ENCODE peak calls at places on chromosome 6, in six cellular contexts. B is H1, R is MM.1S, A is esophagus squamous epithelium, Y is cardiac muscle cell, G is tibial artery. O is an unnamed sample. For H3K4me1, the result is how much of the 10 kb centered on the place peaks cover.

GRCh38 chr6:129608886-129609540 is 101.0 kb downstream of the ARHGAP18 start:
- DNase-seq in B (no peak), R (no peak), A (no peak), G (no peak), Y (no peak), O (no peak)

GRCh38 chr6:108080010-108080780 is 5.7 kb upstream of the OSTM1 start:
- DNase-seq in A (no peak), B (no peak), R (no peak), G (no peak), Y (no peak), O (no peak)

GRCh38 chr6:145736854-145737181 is 1.5 kb upstream of the EPM2A start:
- DNase-seq in R (no peak), Y (peak), G (no peak), B (no peak), A (no peak), O (no peak)

GRCh38 chr6:9204171-9204570 is 768.8 kb upstream of the SLC35B3 start:
- DNase-seq in B (no peak), G (no peak), Y (no peak), A (no peak), R (no peak), O (no peak)

GRCh38 chr6:71394001-71394432 is 105.4 kb downstream of the OGFRL1 start:
- DNase-seq in G (no peak), Y (no peak), A (no peak), B (no peak), R (no peak), O (no peak)

GRCh38 chr6:28738396-28738765 is 185.4 kb downstream of the TRIM27 start:
- DNase-seq in A (no peak), R (no peak), Y (no peak), B (no peak), G (no peak), O (no peak)

GRCh38 chr6:134980846-134981245 is 30.9 kb upstream of the ALDH8A1 start:
- DNase-seq in A (no peak), G (no peak), Y (no peak), R (no peak), B (no peak), O (no peak)

GRCh38 chr6:7970616-7971015 is 60.0 kb upstream of the TXNDC5 start:
- DNase-seq in B (no peak), A (no peak), R (no peak), G (no peak), Y (no peak), O (no peak)

GRCh38 chr6:8080338-8081151 is 16.4 kb upstream of the BLOC1S5 start:
- DNase-seq in Y (no peak), B (no peak), R (no peak), A (no peak), G (no peak), O (no peak)

GRCh38 chr6:21305827-21306469 is 287.6 kb upstream of the SOX4 start:
- DNase-seq in G (no peak), Y (no peak), B (no peak), R (no peak), A (no peak), O (no peak)

GRCh38 chr6:162099685-162100084 is 627.9 kb downstream of the PRKN start:
- DNase-seq in G (no peak), A (no peak), R (no peak), B (no peak), Y (no peak), O (no peak)

GRCh38 chr6:12474167-12475140 is 184.3 kb downstream of the EDN1 start:
- DNase-seq in R (no peak), B (no peak), G (no peak), Y (no peak), A (no peak), O (no peak)

GRCh38 chr6:4354181-4354580 is 218.8 kb upstream of the ECI2 start:
- DNase-seq in B (no peak), Y (no peak), R (no peak), G (no peak), A (no peak), O (no peak)

GRCh38 chr6:35489995-35490791 is 6.7 kb downstream of the TEAD3 start:
- DNase-seq in Y (peak), G (peak), R (no peak), B (no peak), A (no peak), O (peak)

GRCh38 chr6:162344301-162344700 is 383.3 kb downstream of the PRKN start:
- DNase-seq in A (no peak), R (no peak), Y (no peak), B (no peak), G (no peak), O (no peak)

GRCh38 chr6:41570270-41570615 is 24.1 kb downstream of the FOXP4 start:
- DNase-seq in R (no peak), G (no peak), A (no peak), Y (peak), B (peak), O (no peak)

GRCh38 chr6:169824021-169824420 is 72.6 kb downstream of the ERMARD start:
- DNase-seq in B (peak), R (no peak), Y (no peak), G (no peak), A (no peak), O (peak)
- TF ChIP-seq CTCF in B (no peak), R (no peak), Y (no peak), G (no peak), A (no peak), O (no peak)

GRCh38 chr6:57434944-57435343 is 117.5 kb downstream of the PRIM2 start:
- DNase-seq in R (no peak), Y (no peak), A (no peak), G (no peak), B (no peak), O (no peak)
- H3K4me1 ChIP-seq in R (under half), Y (under half), A (under half), G (under half), B (under half), O (under half)

DNA sequence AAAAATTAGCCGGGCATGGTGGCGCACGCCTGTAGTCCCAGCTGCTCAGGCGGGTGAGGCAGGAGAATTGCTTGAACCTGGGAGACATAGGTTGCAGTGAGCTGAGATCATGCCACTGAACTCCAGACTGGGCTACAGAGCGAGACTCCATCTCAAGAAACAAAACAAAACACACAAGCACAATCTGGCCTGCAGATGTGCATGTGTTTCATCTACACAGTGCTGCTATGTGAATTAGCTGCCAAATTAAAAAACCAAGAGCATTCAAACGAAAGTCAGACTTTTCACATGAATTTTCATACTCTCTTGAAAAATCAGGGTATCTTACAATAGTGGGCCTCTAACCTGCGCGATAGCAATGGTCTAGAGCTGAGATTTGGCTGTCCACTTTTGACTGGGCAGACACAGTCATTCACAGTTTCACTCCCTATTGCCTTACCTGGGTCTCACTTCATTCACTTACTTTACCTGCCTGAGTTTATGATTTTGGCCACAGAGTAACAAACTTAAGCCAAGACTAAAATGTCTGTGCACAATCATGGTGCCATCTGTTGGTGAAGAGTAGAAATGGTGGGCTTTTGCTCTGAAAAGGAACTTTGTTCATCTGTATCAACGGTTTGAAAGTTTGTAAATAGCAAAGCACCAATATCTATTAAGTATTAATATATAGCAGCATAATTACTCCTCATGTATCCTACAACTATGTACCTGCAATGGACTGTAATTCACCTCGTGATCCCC is 138.4 kb upstream of the UST start:
- DNase-seq in B (no peak), Y (no peak), G (no peak), A (no peak), R (no peak), O (no peak)
- TF ChIP-seq CTCF in B (peak), Y (peak), G (no peak), A (no peak), R (peak), O (no peak)

GRCh38 chr6:84001119-84001518 is 32.5 kb upstream of the MRAP2 start:
- DNase-seq in B (no peak), G (no peak), R (no peak), A (no peak), Y (no peak), O (no peak)
- H3K4me1 ChIP-seq in B (under half), G (under half), R (under half), A (under half), Y (under half), O (under half)

GRCh38 chr6:75526502-75527127 is 33.0 kb upstream of the FILIP1 start:
- DNase-seq in G (peak), Y (peak), A (no peak), B (peak), R (peak), O (no peak)

GRCh38 chr6:75528423-75528822 is 34.8 kb upstream of the FILIP1 start:
- DNase-seq in G (no peak), Y (peak), R (no peak), A (no peak), B (no peak), O (no peak)

GRCh38 chr6:75530696-75531095 is 37.1 kb upstream of the FILIP1 start:
- DNase-seq in R (no peak), A (no peak), Y (no peak), B (no peak), G (no peak), O (no peak)

GRCh38 chr6:75524322-75524972 is 30.8 kb upstream of the FILIP1 start:
- DNase-seq in R (no peak), A (no peak), B (no peak), Y (no peak), G (no peak), O (no peak)

DNA sequence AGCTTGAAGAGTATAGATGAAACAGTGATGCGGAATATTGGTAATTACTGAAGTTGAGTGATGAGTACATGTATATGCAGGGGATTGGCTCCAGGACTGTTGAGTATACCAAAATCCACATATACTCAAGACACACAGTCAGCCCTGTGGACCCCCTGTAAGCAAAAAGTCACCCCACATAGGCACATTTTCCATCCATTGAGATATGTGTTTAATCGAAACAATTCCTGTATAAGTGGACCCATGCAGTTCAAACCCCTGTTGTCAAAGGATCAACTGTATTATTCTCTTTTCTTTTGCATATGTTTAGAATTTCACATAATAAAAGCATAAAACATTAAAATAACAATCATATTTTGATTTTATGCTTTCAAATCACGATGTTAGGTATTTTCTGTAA is 32.1 kb upstream of the FILIP1 start:
- DNase-seq in B (no peak), Y (no peak), A (no peak), R (no peak), G (no peak), O (no peak)
- TF ChIP-seq CTCF in B (no peak), Y (no peak), A (no peak), R (no peak), G (no peak), O (no peak)

DNA sequence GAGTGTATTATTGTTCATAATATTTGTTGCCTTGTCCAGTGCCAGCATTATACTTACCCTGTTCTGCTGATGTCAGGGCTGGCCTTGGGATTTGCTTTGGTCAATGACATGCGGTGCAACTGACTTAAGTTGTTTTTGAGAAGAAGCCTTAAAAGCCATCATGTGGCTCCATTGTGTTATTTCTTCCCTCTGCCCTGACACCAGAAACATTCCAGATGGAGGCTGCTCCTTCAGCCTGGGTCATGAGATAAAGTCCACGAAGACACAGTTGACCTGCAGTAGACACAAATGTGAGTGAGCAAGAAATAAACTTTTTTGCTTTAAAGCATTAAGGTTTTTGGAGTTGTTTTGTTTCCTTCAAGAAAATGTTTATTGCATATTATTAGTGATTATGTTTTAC is 7.5 kb upstream of the HINT3 start:
- DNase-seq in Y (no peak), B (no peak), R (no peak), G (no peak), A (no peak), O (no peak)
- H3K4me1 ChIP-seq in Y (under half), B (under half), R (under half), G (under half), A (under half), O (under half)